ENCODE peak calls at places on chromosomes 6 and 20, in eight cellular contexts. U, K, S, X, M, Y, E and T are unnamed samples.

GRCh38 chr6:111605100-111605748 is 454 bp downstream of the TRAF3IP2 start:
- DNase-seq in U (peak; percentile 67), K (peak; percentile 83), S (peak; percentile 63), X (peak; percentile 64), M (peak; percentile 81), Y (peak; percentile 63), E (peak; percentile 78), T (no peak)

GRCh38 chr6:161744211-161745067 is 470.6 kb upstream of the AGPAT4 start:
- DNase-seq in U (no peak), K (no peak), S (no peak), X (no peak), M (peak; percentile 59), Y (no peak), E (no peak), T (no peak)

GRCh38 chr6:129267028-129267427 is 384.1 kb downstream of the LAMA2 start:
- DNase-seq in U (no peak), K (peak; percentile 26), S (no peak), X (no peak), M (no peak), Y (no peak), E (no peak), T (no peak)

GRCh38 chr6:54910326-54910952 is 63.9 kb downstream of the FAM83B start:
- DNase-seq in U (no peak), K (no peak), S (no peak), X (peak; percentile 46), M (no peak), Y (no peak), E (no peak), T (no peak)

GRCh38 chr20:20864346-20865096 is 152.1 kb upstream of the RALGAPA2 start:
- DNase-seq in U (no peak), K (peak; percentile 63), S (no peak), X (no peak), M (no peak), Y (no peak), E (no peak), T (peak; percentile 41)

GRCh38 chr6:119443993-119444641 is 94.6 kb upstream of the MAN1A1 start:
- DNase-seq in U (no peak), K (no peak), S (no peak), X (no peak), M (peak; percentile 18), Y (no peak), E (no peak), T (no peak)

GRCh38 chr6:151565940-151566339 is 72.1 kb downstream of the CCDC170 start:
- DNase-seq in U (no peak), K (no peak), S (no peak), X (no peak), M (no peak), Y (no peak), E (no peak), T (no peak)

GRCh38 chr20:31788578-31788977 is 30.6 kb upstream of the MYLK2 start:
- DNase-seq in U (no peak), K (peak; percentile 58), S (no peak), X (no peak), M (no peak), Y (no peak), E (no peak), T (no peak)

GRCh38 chr6:137917518-137917917 is 50.5 kb downstream of the TNFAIP3 start:
- DNase-seq in U (no peak), K (no peak), S (no peak), X (no peak), M (no peak), Y (no peak), E (no peak), T (no peak)

GRCh38 chr6:108114861-108115597 is 40.5 kb upstream of the OSTM1 start:
- DNase-seq in U (peak; percentile 79), K (peak; percentile 87), S (peak; percentile 62), X (peak; percentile 31), M (peak; percentile 76), Y (no peak), E (peak; percentile 82), T (no peak)

GRCh38 chr20:10447028-10447427 is 11.9 kb downstream of the SLX4IP start:
- DNase-seq in U (no peak), K (no peak), S (no peak), X (peak; percentile 36), M (peak; percentile 77), Y (no peak), E (no peak), T (peak; percentile 40)

DNA sequence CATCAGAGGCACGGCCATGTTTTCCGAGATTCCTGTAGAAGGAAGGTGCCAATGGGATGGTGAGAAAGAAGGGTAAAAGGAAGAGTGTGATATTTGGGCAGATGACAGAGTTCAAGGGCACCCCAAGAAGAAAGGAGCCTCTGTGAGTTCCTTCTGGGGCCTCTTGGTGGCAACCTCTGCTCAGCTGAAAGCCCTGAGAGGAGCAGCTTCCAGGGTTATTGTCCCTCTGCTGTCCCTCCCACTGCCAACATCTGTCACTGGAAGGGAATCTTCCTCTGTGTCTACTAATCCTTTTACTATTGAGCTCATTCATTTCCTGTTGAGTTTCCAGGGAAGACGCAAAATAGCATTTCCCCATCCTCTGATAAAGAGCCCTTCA is 40.0 kb upstream of the KCNK16 start:
- DNase-seq in U (no peak), K (peak; percentile 48), S (no peak), X (no peak), M (no peak), Y (no peak), E (no peak), T (no peak)
- TF ChIP-seq CTCF in U (peak; percentile 40), K (peak; percentile 61), S (peak; percentile 11), X (no peak), M (peak; percentile 8), Y (no peak), E (no peak), T (no peak)

GRCh38 chr6:31734247-31734702 is 2.1 kb downstream of the CLIC1 start:
- DNase-seq in U (no peak), K (no peak), S (no peak), X (no peak), M (no peak), Y (no peak), E (no peak), T (no peak)
- H3K4me3 ChIP-seq in U (peak overlapping the region; percentile 88), K (peak overlapping the region; percentile 96), S (no peak overlapping the region), X (peak overlapping the region; percentile 56), M (peak overlapping the region; percentile 88), Y (peak overlapping the region; percentile 76), E (peak overlapping the region; percentile 86), T (peak overlapping the region; percentile 94)

DNA sequence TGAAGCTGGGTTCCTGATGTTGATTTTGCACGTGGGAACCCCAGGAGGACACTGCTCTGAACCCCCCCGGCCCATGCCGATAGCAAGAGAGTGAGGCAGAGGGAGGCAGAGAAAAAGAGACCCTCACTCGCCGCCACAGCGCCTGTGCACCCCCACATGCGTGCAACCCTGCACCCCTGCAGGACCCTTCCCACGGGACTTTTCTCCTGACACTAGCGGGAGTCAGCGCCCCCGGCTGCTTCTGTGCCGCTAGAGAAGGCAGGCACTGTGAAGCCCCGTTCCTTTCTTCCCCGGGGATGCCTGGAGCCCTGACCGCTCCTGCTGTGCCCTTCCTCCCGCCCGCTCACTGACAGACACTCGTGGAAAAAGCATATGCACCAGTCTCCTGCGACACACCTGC is 67.4 kb downstream of the GMPR start:
- DNase-seq in U (no peak), K (no peak), S (no peak), X (no peak), M (no peak), Y (no peak), E (no peak), T (no peak)
- TF ChIP-seq CTCF in U (no peak), K (no peak), S (no peak), X (no peak), M (no peak), Y (no peak), E (no peak), T (no peak)

GRCh38 chr6:156781882-156782631 is 4.9 kb downstream of the ARID1B start:
- DNase-seq in U (no peak), K (no peak), S (no peak), X (no peak), M (no peak), Y (no peak), E (no peak), T (no peak)

GRCh38 chr6:156779206-156780116 is 2.3 kb downstream of the ARID1B start:
- DNase-seq in U (peak; percentile 63), K (peak; percentile 50), S (peak; percentile 66), X (peak; percentile 49), M (no peak), Y (peak; percentile 34), E (peak; percentile 68), T (no peak)

GRCh38 chr6:156780962-156781705 is 4.0 kb downstream of the ARID1B start:
- DNase-seq in U (no peak), K (no peak), S (no peak), X (no peak), M (no peak), Y (no peak), E (no peak), T (no peak)

GRCh38 chr6:156778615-156779205 is 1.5 kb downstream of the ARID1B start:
- DNase-seq in U (peak; percentile 64), K (peak; percentile 52), S (peak; percentile 57), X (peak; percentile 65), M (no peak), Y (peak; percentile 39), E (peak; percentile 71), T (no peak)

DNA sequence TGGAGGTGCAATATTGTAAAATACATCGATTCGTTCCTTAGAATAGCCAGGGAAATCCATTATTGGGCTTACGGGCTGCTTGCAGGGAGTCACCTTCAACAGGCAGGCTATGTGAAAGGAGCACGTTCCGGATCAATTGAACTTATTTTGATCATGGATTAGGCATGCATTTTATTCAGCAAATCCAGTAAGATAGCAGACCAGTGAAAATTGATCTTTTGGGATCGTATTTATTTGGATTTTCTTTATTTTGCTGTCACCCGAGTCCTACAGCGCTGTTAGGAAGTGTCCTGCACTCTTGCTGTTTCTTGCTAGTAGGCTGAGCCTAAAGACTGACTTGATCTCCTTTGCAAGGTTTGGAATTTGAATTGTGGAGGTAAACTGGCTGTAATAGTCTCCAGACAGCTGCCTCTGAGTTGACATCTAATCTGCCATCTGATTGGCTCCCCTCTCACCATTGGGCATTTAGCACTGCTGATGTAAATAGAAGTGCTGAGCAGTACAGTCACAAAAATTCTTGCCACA is 3.0 kb downstream of the ARID1B start:
- DNase-seq in U (no peak), K (peak; percentile 70), S (peak; percentile 65), X (peak; percentile 63), M (peak; percentile 95), Y (peak; percentile 52), E (no peak), T (peak; percentile 85)
- H3K4me3 ChIP-seq in U (peak overlapping the region; percentile 91), K (peak overlapping the region; percentile 73), S (peak overlapping the region; percentile 28), X (peak overlapping the region; percentile 94), M (peak overlapping the region; percentile 93), Y (peak overlapping the region; percentile 84), E (peak overlapping the region; percentile 71), T (peak overlapping the region; percentile 59)

DNA sequence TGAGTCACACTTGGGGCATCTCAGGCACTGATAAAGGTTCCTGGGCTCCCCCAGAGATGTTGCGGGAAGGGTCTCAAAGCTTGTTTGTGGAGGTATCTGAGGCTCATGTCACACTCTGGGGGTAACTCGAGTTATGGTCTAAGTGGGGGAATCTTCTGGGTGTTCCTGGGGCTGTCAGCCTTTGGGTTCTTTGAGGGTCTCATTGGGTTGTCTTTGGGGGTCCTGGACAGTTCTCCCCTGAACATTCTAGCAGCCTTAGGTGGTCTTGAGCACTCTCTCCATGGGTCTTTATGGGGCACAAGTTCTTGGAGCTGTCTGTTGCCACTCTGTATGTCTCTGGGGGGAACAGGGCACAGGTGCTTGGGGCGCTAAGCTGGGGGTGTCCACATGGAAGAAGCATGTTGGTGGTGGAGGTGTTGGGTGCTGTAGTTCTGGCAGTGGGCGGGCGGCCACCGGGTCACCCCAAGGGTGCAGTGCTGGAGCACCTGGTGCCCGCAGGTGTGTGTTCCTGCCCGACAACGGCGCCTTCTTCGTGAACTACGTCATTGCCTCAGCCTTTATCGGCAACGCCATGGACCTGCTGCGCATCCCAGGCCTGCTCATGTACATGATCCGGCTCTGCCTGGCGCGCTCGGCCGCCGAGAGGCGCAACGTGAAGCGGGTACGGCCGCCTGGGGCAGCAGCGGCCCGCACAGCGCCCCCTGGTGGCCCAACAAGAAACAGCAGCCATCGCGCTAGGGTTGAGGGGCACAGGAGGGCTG is 7.1 kb upstream of the CAPN11 start:
- DNase-seq in U (peak; percentile 99), K (peak; percentile 87), S (peak; percentile 75), X (peak; percentile 79), M (peak; percentile 32), Y (peak; percentile 47), E (peak; percentile 87), T (no peak)
- TF ChIP-seq CTCF in U (peak; percentile 100), K (peak; percentile 100), S (peak; percentile 99), X (peak; percentile 99), M (peak; percentile 72), Y (peak; percentile 97), E (peak; percentile 100), T (peak; percentile 95)